ENCODE peak calls at places on chromosomes 5 and 9, in six cellular contexts. C is CD8-positive, alpha-beta memory T cell; Y is cardiac muscle cell; V is activated CD4-positive, alpha-beta memory T cell treated with anti-CD3 and anti-CD28 coated beads, Interleukin-2, amount 10 ng/mL, durations not matched to agents 7 days and 5 days; Q is ELF-1; N is T-helper 17 cell. B is an unnamed sample.

GRCh38 chr5:6373081-6373846 is 5.1 kb downstream of the MED10 start:
- DNase-seq in V (peak), Y (no peak), N (no peak), C (no peak), Q (no peak), B (no peak)

GRCh38 chr5:150490754-150491153 is 17.2 kb upstream of the NDST1 start:
- DNase-seq in N (no peak), V (no peak), C (no peak), Y (no peak), Q (no peak), B (no peak)

GRCh38 chr9:2570615-2571479 is 50.7 kb upstream of the VLDLR start:
- DNase-seq in Y (peak), N (no peak), Q (peak), V (peak), C (no peak), B (no peak)

GRCh38 chr5:116947691-116948528 is 373.3 kb upstream of the SEMA6A start:
- DNase-seq in Y (peak), N (peak), C (peak), V (peak), Q (peak), B (peak)

GRCh38 chr5:33975846-33976245 is 8.6 kb downstream of the SLC45A2 start:
- DNase-seq in Y (peak), Q (no peak), N (no peak), C (no peak), V (no peak), B (no peak)

GRCh38 chr5:112419050-112419595 is at the start of gene EPB41L4A:
- DNase-seq in Q (peak), V (peak), N (no peak), C (no peak), Y (peak), B (peak)

GRCh38 chr9:134025606-134026541 is 593 bp downstream of the BRD3OS start:
- DNase-seq in C (peak), N (peak), Q (peak), Y (peak), V (peak), B (peak)

GRCh38 chr5:35246411-35246810 is 16.1 kb upstream of the PRLR start:
- DNase-seq in V (no peak), Y (no peak), Q (peak), N (no peak), C (no peak), B (no peak)

GRCh38 chr9:31740705-31741104 is 643.7 kb upstream of the ACO1 start:
- DNase-seq in Y (no peak), C (no peak), V (no peak), Q (no peak), N (no peak), B (no peak)

GRCh38 chr9:95441081-95441480 is 75.7 kb downstream of the PTCH1 start:
- DNase-seq in N (no peak), V (no peak), C (no peak), Q (no peak), Y (no peak), B (no peak)

GRCh38 chr5:159786901-159787691 is 129.2 kb upstream of the ADRA1B start:
- DNase-seq in C (no peak), Q (no peak), Y (peak), V (no peak), N (no peak), B (no peak)

GRCh38 chr5:60835554-60835953 is 8.5 kb downstream of the ELOVL7 start:
- DNase-seq in C (no peak), Y (peak), Q (no peak), V (no peak), N (no peak), B (no peak)

GRCh38 chr9:78004478-78005229 is 27.0 kb downstream of the GNAQ start:
- DNase-seq in Y (peak), V (no peak), C (no peak), N (no peak), Q (no peak), B (no peak)

GRCh38 chr5:9388941-9389674 is 156.8 kb downstream of the SEMA5A start:
- DNase-seq in N (no peak), Y (no peak), C (no peak), Q (no peak), V (no peak), B (no peak)

GRCh38 chr5:88377240-88377639 is 108.6 kb upstream of the TMEM161B start:
- DNase-seq in C (no peak), N (no peak), V (no peak), Q (no peak), Y (no peak), B (no peak)

B was measured in H7.